ENCODE peak calls at places on chromosomes 7 and 10, in five cellular contexts. B is Panc1, S is IMR-90, I is PC-3, J is cardiac muscle cell. C is an unnamed sample. For H3K4me1, the result is how much of the 10 kb centered on the place peaks cover.

GRCh38 chr7:42348627-42349026 is 111.6 kb upstream of the GLI3 start:
- DNase-seq in J (no peak), S (no peak), B (no peak), I (no peak), C (no peak)

GRCh38 chr10:13661261-13661660 is 74.5 kb downstream of the PRPF18 start:
- DNase-seq in I (no peak), B (no peak), S (no peak), J (no peak), C (no peak)

GRCh38 chr7:86667732-86668131 is 24.0 kb downstream of the GRM3 start:
- DNase-seq in I (no peak), J (no peak), S (no peak), B (no peak), C (no peak)

GRCh38 chr7:34317039-34317438 is 341.0 kb upstream of the NPSR1 start:
- DNase-seq in B (no peak), J (no peak), I (no peak), S (no peak), C (no peak)

GRCh38 chr7:74083928-74084721 is 521 bp downstream of the LIMK1 start:
- DNase-seq in J (peak), B (no peak), I (peak), S (peak), C (no peak)

GRCh38 chr10:6590100-6590499 is 10.0 kb upstream of the PRKCQ start:
- DNase-seq in I (no peak), B (no peak), J (no peak), S (no peak), C (no peak)

GRCh38 chr10:99993994-99994689 is 15.6 kb downstream of the DNMBP start:
- DNase-seq in J (peak), B (no peak), I (peak), S (peak), C (peak)

GRCh38 chr10:17744395-17744841 is 7.6 kb upstream of the TMEM236 start:
- DNase-seq in S (no peak), I (no peak), B (no peak), J (peak), C (no peak)

GRCh38 chr7:100065452-100066186 is 15.9 kb downstream of the ZNF3 start:
- DNase-seq in S (peak), B (no peak), J (peak), I (no peak), C (no peak)

GRCh38 chr7:95209778-95210177 is 114.6 kb downstream of the PON1 start:
- DNase-seq in B (no peak), I (no peak), S (no peak), J (no peak), C (no peak)

GRCh38 chr7:13850185-13850752 is 139.2 kb downstream of the ETV1 start:
- DNase-seq in S (peak), B (peak), I (peak), J (peak), C (peak)

GRCh38 chr7:119783799-119784198 is 489.2 kb upstream of the KCND2 start:
- DNase-seq in S (peak), B (no peak), J (peak), I (peak), C (peak)

GRCh38 chr7:36203081-36203775 is 50.2 kb downstream of the EEPD1 start:
- DNase-seq in B (no peak), J (no peak), S (no peak), I (no peak), C (no peak)

GRCh38 chr7:116258734-116259133 is 48.4 kb downstream of the TES start:
- DNase-seq in B (no peak), J (peak), S (peak), I (peak), C (peak)

GRCh38 chr7:12923971-12924370 is 236.5 kb downstream of the ARL4A start:
- DNase-seq in S (peak), J (peak), B (peak), I (peak), C (peak)

GRCh38 chr7:119545118-119545517 is 727.9 kb upstream of the KCND2 start:
- DNase-seq in B (peak), J (peak), I (peak), S (peak), C (peak)

GRCh38 chr7:116165717-116166116 is 44.6 kb upstream of the TES start:
- DNase-seq in I (no peak), B (no peak), J (no peak), S (no peak), C (no peak)

GRCh38 chr7:96786261-96786997 is 76.8 kb upstream of the SEM1 start:
- DNase-seq in I (no peak), J (no peak), B (no peak), S (no peak), C (peak)

GRCh38 chr10:28734940-28735759 is 57.8 kb downstream of the BAMBI start:
- DNase-seq in J (peak), S (peak), I (peak), B (no peak), C (peak)

GRCh38 chr7:137731436-137731835 is 115.3 kb downstream of the DGKI start:
- DNase-seq in I (no peak), B (no peak), J (no peak), S (peak), C (no peak)

GRCh38 chr10:119908201-119908600 is 15.7 kb downstream of the SEC23IP start:
- DNase-seq in B (no peak), J (no peak), I (no peak), S (no peak), C (no peak)

GRCh38 chr7:101885597-101885955 is 68.2 kb downstream of the CUX1 start:
- DNase-seq in S (no peak), B (no peak), I (no peak), J (no peak), C (no peak)

GRCh38 chr10:105714728-105715127 is 1073.6 kb downstream of the SORCS3 start:
- DNase-seq in J (no peak), S (no peak), I (no peak), B (no peak), C (no peak)

GRCh38 chr10:70146489-70147488 is at the start of gene TYSND1:
- DNase-seq in I (peak), S (peak), J (peak), B (peak), C (peak)

GRCh38 chr10:83372646-83373045 is 766.7 kb upstream of the GHITM start:
- DNase-seq in S (peak), J (no peak), I (no peak), B (no peak), C (peak)

GRCh38 chr7:137287651-137288258 is 55.8 kb downstream of the PTN start:
- DNase-seq in B (no peak), I (peak), S (peak), J (peak), C (no peak)

GRCh38 chr7:88072036-88072714 is 138.1 kb downstream of the ADAM22 start:
- DNase-seq in B (no peak), J (no peak), S (no peak), I (no peak), C (no peak)

GRCh38 chr7:139374246-139374645 is 14.6 kb downstream of the LUC7L2 start:
- DNase-seq in S (no peak), J (no peak), B (no peak), I (no peak), C (no peak)

GRCh38 chr10:125362966-125363365 is 202.6 kb upstream of the CTBP2 start:
- DNase-seq in B (no peak), J (no peak), I (no peak), S (no peak), C (no peak)

GRCh38 chr10:48363617-48364355 is 57.3 kb downstream of the MAPK8 start:
- DNase-seq in J (peak), B (peak), I (peak), S (peak), C (no peak)

GRCh38 chr7:150453892-150454291 is 3.5 kb downstream of the GIMAP8 start:
- DNase-seq in S (no peak), J (no peak), I (no peak), B (no peak), C (no peak)

GRCh38 chr7:16007911-16008310 is 321.4 kb upstream of the MEOX2 start:
- DNase-seq in I (no peak), S (no peak), J (no peak), B (no peak), C (no peak)

GRCh38 chr10:7134448-7134847 is 276.4 kb downstream of the SFMBT2 start:
- DNase-seq in S (no peak), I (no peak), J (no peak), B (no peak), C (no peak)

GRCh38 chr10:86671985-86672710 is 3.8 kb downstream of the LDB3 start:
- DNase-seq in J (peak), I (no peak), S (peak), B (no peak), C (no peak)

GRCh38 chr7:64618785-64619456 is 47.0 kb upstream of the ZNF107 start:
- DNase-seq in B (peak), S (peak), I (peak), J (peak), C (peak)

GRCh38 chr10:22252286-22252800 is 34.5 kb upstream of the EBLN1 start:
- DNase-seq in I (no peak), J (peak), S (no peak), B (no peak), C (peak)

GRCh38 chr7:23544913-23545354 is 13.2 kb upstream of the TRA2A start:
- DNase-seq in B (peak), J (peak), S (peak), I (peak), C (peak)

GRCh38 chr7:112770051-112770450 is 20.1 kb downstream of the TMEM168 start:
- DNase-seq in I (peak), B (no peak), S (no peak), J (no peak), C (peak)

GRCh38 chr7:121608785-121609184 is 212.7 kb upstream of the FAM3C start:
- DNase-seq in I (no peak), J (no peak), S (no peak), B (no peak), C (no peak)

GRCh38 chr7:121609208-121609607 is 213.1 kb upstream of the FAM3C start:
- DNase-seq in I (no peak), B (no peak), S (no peak), J (no peak), C (no peak)

GRCh38 chr7:121603886-121604285 is 207.8 kb upstream of the FAM3C start:
- DNase-seq in J (no peak), I (no peak), B (no peak), S (no peak), C (no peak)

GRCh38 chr7:121604627-121605296 is 208.7 kb upstream of the FAM3C start:
- DNase-seq in B (no peak), I (no peak), S (no peak), J (peak), C (peak)

GRCh38 chr7:121605297-121605640 is 209.2 kb upstream of the FAM3C start:
- DNase-seq in B (no peak), I (peak), S (peak), J (peak), C (peak)
- TF ChIP-seq CTCF in B (peak), I (peak), S (peak), J (peak), C (peak)

DNA sequence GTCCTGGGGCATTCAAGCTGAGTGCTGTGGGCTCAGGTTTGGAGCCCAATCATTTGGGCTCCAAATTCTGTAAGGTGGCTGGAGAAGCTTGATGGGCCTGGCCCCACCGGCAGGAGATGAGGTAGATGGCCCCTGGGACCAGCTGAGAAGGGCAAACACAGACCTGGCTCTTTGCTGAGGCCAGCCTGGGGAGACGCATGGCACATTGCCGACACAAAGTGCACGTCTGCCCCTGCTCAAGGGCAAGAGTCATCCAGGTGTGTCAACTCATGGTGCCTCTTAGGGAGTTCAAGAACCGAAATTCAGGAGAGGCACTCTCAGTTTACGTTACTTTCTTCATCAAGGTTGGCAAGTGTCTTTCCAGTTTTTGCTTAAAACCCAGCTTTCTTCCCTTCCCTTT is 227.5 kb downstream of the LRMDA start:
- DNase-seq in I (no peak), S (no peak), J (no peak), B (no peak), C (no peak)
- H3K4me1 ChIP-seq in I (under half), S (under half), J (under half), B (under half), C (under half)

DNA sequence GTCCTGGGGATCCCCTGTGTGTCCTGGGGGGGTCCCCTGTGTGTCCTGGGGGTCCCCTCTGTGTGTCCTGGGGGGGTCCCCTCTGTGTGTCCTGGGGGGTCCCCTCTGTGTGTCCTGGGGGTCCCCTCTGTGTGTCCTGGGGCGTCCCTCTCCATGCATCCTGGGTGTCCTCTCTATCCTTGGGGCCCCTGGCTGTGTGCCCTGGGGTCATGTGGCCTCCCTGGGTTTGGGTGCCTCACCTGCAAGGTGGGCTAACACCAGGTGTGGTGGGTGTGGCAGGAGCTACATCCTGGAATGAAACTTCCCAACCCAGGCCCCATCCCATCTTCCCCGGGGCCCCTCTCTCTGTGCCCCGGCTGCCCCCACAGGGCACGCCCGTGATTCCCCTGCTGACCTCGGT is 4.9 kb downstream of the CYP2W1 start:
- DNase-seq in I (no peak), B (no peak), S (no peak), J (no peak), C (no peak)
- H3K27ac ChIP-seq in I (no peak), B (no peak), S (no peak), J (no peak), C (no peak)

GRCh38 chr10:1963341-1963740 is 226.0 kb upstream of the ADARB2 start:
- DNase-seq in J (no peak), B (no peak), I (no peak), S (no peak), C (no peak)

GRCh38 chr10:1966698-1967097 is 229.4 kb upstream of the ADARB2 start:
- DNase-seq in I (no peak), J (no peak), S (no peak), B (no peak), C (peak)

GRCh38 chr10:1964476-1964875 is 227.2 kb upstream of the ADARB2 start:
- DNase-seq in S (no peak), B (no peak), J (no peak), I (no peak), C (no peak)

GRCh38 chr10:1957057-1957456 is 219.7 kb upstream of the ADARB2 start:
- DNase-seq in B (no peak), J (no peak), I (no peak), S (no peak), C (no peak)

GRCh38 chr10:1962025-1962424 is 224.7 kb upstream of the ADARB2 start:
- DNase-seq in J (no peak), I (no peak), B (no peak), S (no peak), C (no peak)
- TF ChIP-seq CTCF in J (no peak), I (no peak), B (peak), S (no peak), C (no peak)

DNA sequence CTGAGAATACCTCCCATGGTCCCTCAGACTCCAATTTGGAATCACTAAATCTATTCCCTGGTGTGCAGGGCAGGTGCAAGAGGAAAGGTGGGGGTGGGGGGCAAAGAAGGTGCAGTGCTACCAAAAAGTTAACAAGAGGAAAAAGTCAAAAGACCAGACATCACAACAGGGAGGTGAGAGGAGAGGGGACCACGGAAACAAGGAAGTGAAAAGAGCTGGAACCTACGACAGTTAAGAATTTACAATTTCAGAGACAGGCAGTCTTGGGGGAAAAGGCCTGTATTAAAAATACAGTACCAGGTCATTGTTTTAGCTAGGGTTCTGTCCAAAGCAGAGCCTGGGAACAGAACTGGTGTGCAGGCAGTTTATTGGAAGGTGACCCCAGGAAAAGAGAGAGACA is 14.6 kb downstream of the ITGB1 start:
- DNase-seq in S (no peak), B (no peak), I (no peak), J (no peak), C (no peak)
- H3K4me1 ChIP-seq in S (under half), B (half or more), I (half or more), J (under half), C (half or more)

DNA sequence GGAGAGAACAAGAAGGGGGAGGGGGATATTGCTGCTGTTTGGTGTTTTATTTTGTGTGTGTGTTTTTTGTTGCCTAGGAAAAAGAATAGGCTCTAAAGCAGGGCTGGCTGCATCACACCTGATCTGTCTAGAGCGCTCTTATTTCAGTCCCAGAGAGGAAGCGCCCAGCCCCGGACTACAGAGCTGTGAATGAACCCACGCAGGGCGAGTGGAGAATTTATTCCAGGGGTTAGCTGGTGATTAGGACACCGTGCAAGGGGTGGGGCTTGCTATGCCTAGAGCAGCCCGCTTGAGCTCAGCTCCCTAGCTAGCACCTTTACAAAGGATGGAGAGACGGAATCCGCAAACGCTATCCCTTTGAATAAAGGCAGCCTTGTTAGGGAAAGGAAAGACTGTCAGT is 642 bp upstream of the FAM13C start:
- DNase-seq in J (peak), I (peak), B (no peak), S (peak), C (peak)
- H3K27ac ChIP-seq in J (no peak), I (no peak), B (no peak), S (no peak), C (no peak)

DNA sequence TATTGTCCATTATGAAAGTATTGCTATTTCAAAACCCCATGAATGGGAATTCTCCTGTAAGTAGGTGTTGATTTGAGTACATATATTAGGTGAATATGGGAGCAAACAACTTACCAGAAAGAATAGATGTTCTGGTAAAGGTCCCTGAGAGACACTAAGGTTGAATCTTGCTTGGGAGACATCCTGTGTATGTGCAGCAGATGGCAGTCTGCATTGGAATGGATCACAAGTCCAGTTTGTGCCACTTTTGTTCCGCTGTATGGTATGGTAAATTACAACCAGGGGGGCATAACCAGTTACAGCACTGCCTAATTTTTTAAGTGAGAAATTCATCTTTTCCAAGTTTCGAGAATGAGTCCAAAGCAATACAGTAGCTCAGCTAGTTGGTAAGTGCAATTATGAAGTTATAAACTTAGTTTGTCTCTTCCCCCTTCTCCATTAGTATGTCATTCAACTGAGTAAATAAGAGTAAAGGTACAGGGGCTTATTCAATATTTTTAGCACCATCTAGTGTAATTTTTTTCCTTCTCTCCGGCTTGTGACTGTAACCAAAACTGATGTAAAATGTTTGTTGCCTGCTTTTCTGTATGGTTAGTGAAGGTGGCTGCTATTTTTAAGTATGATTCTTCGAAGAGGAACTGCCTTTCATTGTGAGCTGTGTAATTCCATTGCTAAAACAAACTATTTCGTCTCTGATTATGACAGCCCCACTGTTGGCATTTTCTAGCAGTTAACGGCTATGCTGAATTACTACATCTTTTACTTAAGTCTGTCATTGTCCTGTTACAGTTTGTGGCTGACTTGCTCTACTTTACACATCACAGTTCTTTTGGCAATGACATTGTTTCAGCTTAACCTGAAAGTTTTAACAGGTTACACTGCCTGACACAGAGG is 2.8 kb downstream of the MCU start:
- DNase-seq in I (peak), S (peak), J (peak), B (no peak), C (no peak)
- TF ChIP-seq CTCF in I (peak), S (peak), J (peak), B (peak), C (peak)